ENCODE peak calls at places on chromosomes 3 and 15, in six cellular contexts. A is ovary; W is cardiac muscle cell; E is GM06990; T is stimulated activated CD4-positive, alpha-beta T cell treated with anti-CD3 and anti-CD28 coated beads, Interleukin-15, amount 100 ng/mL, for 24 hours; R is fibroblast of the conjunctiva. Y is an unnamed sample.

GRCh38 chr3:88219138-88219792 is 69.5 kb downstream of the C3orf38 start:
- DNase-seq in A (no peak), W (peak; percentile 88), E (peak; percentile 15), T (peak; percentile 21), R (peak; percentile 51), Y (peak; percentile 6)

GRCh38 chr3:78809941-78810340 is 957.9 kb downstream of the ROBO1 start:
- DNase-seq in A (no peak), W (no peak), E (no peak), T (no peak), R (peak; percentile 90), Y (no peak)

GRCh38 chr3:113084777-113085176 is 94.0 kb downstream of the GTPBP8 start:
- DNase-seq in A (no peak), W (no peak), E (no peak), T (no peak), R (peak; percentile 40), Y (no peak)

GRCh38 chr3:47405820-47406761 is 25.3 kb downstream of the PTPN23 start:
- DNase-seq in A (no peak), W (no peak), E (no peak), T (no peak), R (no peak), Y (no peak)

GRCh38 chr3:71658131-71658530 is 67.1 kb downstream of the EIF4E3 start:
- DNase-seq in A (peak; percentile 82), W (no peak), E (no peak), T (peak; percentile 14), R (peak; percentile 71), Y (no peak)

GRCh38 chr3:197598404-197598980 is 42.7 kb upstream of the BDH1 start:
- DNase-seq in A (no peak), W (no peak), E (no peak), T (no peak), R (no peak), Y (no peak)

GRCh38 chr15:88124199-88124598 is 132.3 kb downstream of the NTRK3 start:
- DNase-seq in A (no peak), W (no peak), E (no peak), T (no peak), R (no peak), Y (no peak)

GRCh38 chr3:177195941-177196472 is 1.3 kb downstream of the TBL1XR1 start:
- DNase-seq in A (no peak), W (peak; percentile 11), E (no peak), T (peak; percentile 16), R (no peak), Y (no peak)

GRCh38 chr3:76582632-76583378 is 457.1 kb upstream of the ROBO2 start:
- DNase-seq in A (no peak), W (no peak), E (no peak), T (no peak), R (peak; percentile 6), Y (no peak)

GRCh38 chr3:32725721-32726120 is 40.7 kb downstream of the CNOT10 start:
- DNase-seq in A (no peak), W (no peak), E (no peak), T (no peak), R (no peak), Y (no peak)

GRCh38 chr3:8386221-8386620 is 115.4 kb upstream of the LMCD1 start:
- DNase-seq in A (no peak), W (no peak), E (no peak), T (no peak), R (no peak), Y (no peak)

GRCh38 chr3:99473321-99473751 is 165.1 kb upstream of the COL8A1 start:
- DNase-seq in A (no peak), W (no peak), E (no peak), T (no peak), R (no peak), Y (no peak)

GRCh38 chr3:188931531-188931930 is 240.2 kb upstream of the TPRG1 start:
- DNase-seq in A (no peak), W (no peak), E (no peak), T (no peak), R (no peak), Y (no peak)

GRCh38 chr3:99965681-99966408 is 148.2 kb downstream of the CMSS1 start:
- DNase-seq in A (no peak), W (no peak), E (no peak), T (no peak), R (no peak), Y (no peak)

GRCh38 chr3:156181509-156181908 is 61.1 kb downstream of the KCNAB1 start:
- DNase-seq in A (no peak), W (no peak), E (no peak), T (no peak), R (no peak), Y (no peak)

GRCh38 chr3:37967252-37967881 is 23.2 kb upstream of the VILL start:
- DNase-seq in A (peak; percentile 72), W (peak; percentile 71), E (no peak), T (peak; percentile 72), R (peak; percentile 52), Y (peak; percentile 62)

GRCh38 chr3:29143151-29143550 is 137.7 kb upstream of the RBMS3 start:
- DNase-seq in A (no peak), W (no peak), E (no peak), T (no peak), R (no peak), Y (no peak)

GRCh38 chr3:44077267-44077666 is 164.4 kb upstream of the TOPAZ1 start:
- DNase-seq in A (no peak), W (no peak), E (no peak), T (no peak), R (no peak), Y (no peak)

GRCh38 chr3:114745322-114746240 is 401.5 kb downstream of the ZBTB20 start:
- DNase-seq in A (no peak), W (no peak), E (no peak), T (no peak), R (peak; percentile 46), Y (no peak)

GRCh38 chr3:23221136-23221535 is 18.0 kb downstream of the UBE2E2 start:
- DNase-seq in A (no peak), W (no peak), E (no peak), T (no peak), R (no peak), Y (no peak)

GRCh38 chr3:29693863-29694262 is 413.0 kb downstream of the RBMS3 start:
- DNase-seq in A (no peak), W (peak; percentile 38), E (no peak), T (no peak), R (peak; percentile 75), Y (no peak)

GRCh38 chr3:279325-279724 is 82.8 kb downstream of the CHL1 start:
- DNase-seq in A (no peak), W (no peak), E (no peak), T (no peak), R (no peak), Y (no peak)

GRCh38 chr3:111800472-111800871 is 58.6 kb upstream of the PHLDB2 start:
- DNase-seq in A (no peak), W (no peak), E (no peak), T (no peak), R (no peak), Y (no peak)

GRCh38 chr15:51198701-51199253 is 104.1 kb upstream of the TNFAIP8L3 start:
- DNase-seq in A (no peak), W (no peak), E (no peak), T (no peak), R (no peak), Y (no peak)

GRCh38 chr15:89184367-89184766 is 37.0 kb downstream of the RLBP1 start:
- DNase-seq in A (no peak), W (no peak), E (no peak), T (no peak), R (no peak), Y (no peak)

GRCh38 chr15:64893481-64894394 is 18.0 kb upstream of the ANKDD1A start:
- DNase-seq in A (peak; percentile 91), W (peak; percentile 96), E (peak; percentile 97), T (peak; percentile 99), R (peak; percentile 83), Y (peak; percentile 97)